ENCODE peak calls at places on chromosomes 6 and 20, in six cellular contexts. L is neural crest cell, B is lower lobe of right lung, P is SK-N-SH, X is cardiac fibroblast, Z is GM06990. D is an unnamed sample.

GRCh38 chr6:81774542-81774941 is 22.1 kb upstream of the TENT5A start:
- DNase-seq in L (no peak), B (no peak), P (no peak), X (no peak), Z (no peak), D (no peak)

GRCh38 chr6:30213999-30214982 is 1.1 kb upstream of the TRIM26 start:
- DNase-seq in L (peak; percentile 52), B (peak; percentile 93), P (peak; percentile 84), X (peak; percentile 82), Z (peak; percentile 89), D (peak; percentile 79)

GRCh38 chr20:52747736-52748135 is 224.4 kb upstream of the TSHZ2 start:
- DNase-seq in L (no peak), B (no peak), P (peak; percentile 30), X (peak; percentile 37), Z (no peak), D (no peak)

GRCh38 chr6:1670711-1671462 is 61.2 kb downstream of the FOXC1 start:
- DNase-seq in L (peak; percentile 3), B (no peak), P (no peak), X (no peak), Z (no peak), D (no peak)

GRCh38 chr6:33823806-33824205 is 20.0 kb upstream of the MLN start:
- DNase-seq in L (no peak), B (peak; percentile 30), P (no peak), X (no peak), Z (no peak), D (no peak)

GRCh38 chr6:29651413-29652197 is 5.3 kb upstream of the MOG start:
- DNase-seq in L (no peak), B (no peak), P (peak; percentile 54), X (peak; percentile 52), Z (no peak), D (no peak)

GRCh38 chr6:21186479-21187055 is 407.0 kb upstream of the SOX4 start:
- DNase-seq in L (no peak), B (no peak), P (no peak), X (no peak), Z (no peak), D (no peak)

GRCh38 chr6:94254689-94255088 is 835.3 kb upstream of the EPHA7 start:
- DNase-seq in L (no peak), B (no peak), P (no peak), X (peak; percentile 0), Z (no peak), D (no peak)

GRCh38 chr6:39791850-39792500 is at the start of gene DAAM2:
- DNase-seq in L (peak; percentile 47), B (peak; percentile 72), P (peak; percentile 81), X (peak; percentile 75), Z (no peak), D (no peak)

GRCh38 chr6:68343901-68344300 is 291.2 kb upstream of the ADGRB3 start:
- DNase-seq in L (peak; percentile 22), B (no peak), P (peak; percentile 5), X (peak; percentile 31), Z (no peak), D (no peak)

GRCh38 chr6:158707120-158707519 is 57.3 kb downstream of the SYTL3 start:
- DNase-seq in L (no peak), B (peak; percentile 70), P (no peak), X (peak; percentile 55), Z (no peak), D (no peak)

GRCh38 chr6:106069478-106069877 is 16.7 kb upstream of the PRDM1 start:
- DNase-seq in L (no peak), B (no peak), P (peak; percentile 36), X (peak; percentile 84), Z (no peak), D (no peak)

GRCh38 chr6:111590209-111590955 is 15.3 kb downstream of the TRAF3IP2 start:
- DNase-seq in L (no peak), B (no peak), P (no peak), X (peak; percentile 35), Z (no peak), D (no peak)

GRCh38 chr20:64193058-64193457 is 28.8 kb downstream of the MYT1 start:
- DNase-seq in L (no peak), B (no peak), P (no peak), X (no peak), Z (no peak), D (peak; percentile 10)

GRCh38 chr6:158517581-158517980 is 42.3 kb upstream of the TMEM181 start:
- DNase-seq in L (no peak), B (no peak), P (no peak), X (no peak), Z (peak; percentile 67), D (no peak)

GRCh38 chr6:107075951-107076381 is 39.3 kb downstream of the BEND3 start:
- DNase-seq in L (no peak), B (no peak), P (no peak), X (peak; percentile 59), Z (no peak), D (no peak)

GRCh38 chr6:107361568-107362270 is 97.6 kb downstream of the PDSS2 start:
- DNase-seq in L (no peak), B (no peak), P (no peak), X (peak; percentile 61), Z (no peak), D (no peak)

GRCh38 chr20:62774762-62775161 is 21.5 kb upstream of the MRGBP start:
- DNase-seq in L (no peak), B (no peak), P (no peak), X (no peak), Z (no peak), D (peak; percentile 66)

GRCh38 chr20:35307666-35308653 is 15.7 kb upstream of the FAM83C start:
- DNase-seq in L (no peak), B (no peak), P (no peak), X (peak; percentile 82), Z (no peak), D (no peak)

GRCh38 chr20:22333885-22334545 is 250.4 kb downstream of the FOXA2 start:
- DNase-seq in L (peak; percentile 63), B (peak; percentile 54), P (peak; percentile 65), X (peak; percentile 72), Z (no peak), D (peak; percentile 50)

GRCh38 chr6:118263929-118264486 is 284.1 kb upstream of the PLN start:
- DNase-seq in L (peak; percentile 32), B (no peak), P (peak; percentile 30), X (peak; percentile 51), Z (no peak), D (no peak)

GRCh38 chr20:34262488-34263288 is 21.5 kb downstream of the ASIP start:
- DNase-seq in L (no peak), B (no peak), P (no peak), X (peak; percentile 74), Z (no peak), D (peak; percentile 70)

GRCh38 chr6:21808045-21808470 is 214.5 kb downstream of the SOX4 start:
- DNase-seq in L (no peak), B (no peak), P (no peak), X (peak; percentile 64), Z (no peak), D (no peak)

GRCh38 chr6:166575190-166575589 is 11.3 kb downstream of the RAMACL start:
- DNase-seq in L (no peak), B (no peak), P (no peak), X (peak; percentile 58), Z (no peak), D (no peak)

GRCh38 chr20:36737183-36737499 is 8.7 kb downstream of the NDRG3 start:
- DNase-seq in L (no peak), B (no peak), P (no peak), X (no peak), Z (no peak), D (no peak)

GRCh38 chr6:33878541-33878940 is 74.7 kb upstream of the MLN start:
- DNase-seq in L (no peak), B (no peak), P (no peak), X (no peak), Z (no peak), D (no peak)

GRCh38 chr6:145025488-145025887 is 709.8 kb downstream of the EPM2A start:
- DNase-seq in L (no peak), B (no peak), P (no peak), X (no peak), Z (no peak), D (no peak)

GRCh38 chr6:159654483-159655098 is 38.5 kb downstream of the SOD2 start:
- DNase-seq in L (no peak), B (no peak), P (peak; percentile 41), X (peak; percentile 80), Z (peak; percentile 22), D (no peak)

GRCh38 chr6:156154896-156155295 is 622.3 kb upstream of the ARID1B start:
- DNase-seq in L (no peak), B (no peak), P (no peak), X (no peak), Z (no peak), D (no peak)

GRCh38 chr6:11242709-11243108 is 10.2 kb upstream of the NEDD9 start:
- DNase-seq in L (no peak), B (no peak), P (no peak), X (no peak), Z (no peak), D (no peak)

GRCh38 chr6:65113581-65113980 is 593.4 kb downstream of the EYS start:
- DNase-seq in L (no peak), B (no peak), P (no peak), X (peak; percentile 27), Z (no peak), D (no peak)

GRCh38 chr6:110654096-110654820 is 161.0 kb downstream of the CDK19 start:
- DNase-seq in L (no peak), B (no peak), P (no peak), X (no peak), Z (no peak), D (no peak)

GRCh38 chr20:20593447-20594170 is 118.8 kb downstream of the RALGAPA2 start:
- DNase-seq in L (peak; percentile 42), B (peak; percentile 47), P (peak; percentile 49), X (peak; percentile 56), Z (peak; percentile 13), D (no peak)

GRCh38 chr20:20594171-20594530 is 118.3 kb downstream of the RALGAPA2 start:
- DNase-seq in L (no peak), B (no peak), P (peak; percentile 15), X (peak; percentile 53), Z (no peak), D (no peak)
- TF ChIP-seq CTCF in L (peak; percentile 37), B (no peak), P (peak; percentile 48), X (peak; percentile 31), Z (no peak), D (peak; percentile 39)

GRCh38 chr6:131581523-131581922 is 8.5 kb downstream of the ARG1 start:
- DNase-seq in L (no peak), B (no peak), P (no peak), X (no peak), Z (no peak), D (no peak)
- TF ChIP-seq CTCF in L (no peak), B (no peak), P (no peak), X (no peak), Z (no peak), D (no peak)

GRCh38 chr6:79157961-79158644 is 76.4 kb downstream of the HMGN3 start:
- DNase-seq in L (no peak), B (no peak), P (no peak), X (no peak), Z (no peak), D (no peak)
- TF ChIP-seq CTCF in L (no peak), B (no peak), P (no peak), X (no peak), Z (no peak), D (no peak)

DNA sequence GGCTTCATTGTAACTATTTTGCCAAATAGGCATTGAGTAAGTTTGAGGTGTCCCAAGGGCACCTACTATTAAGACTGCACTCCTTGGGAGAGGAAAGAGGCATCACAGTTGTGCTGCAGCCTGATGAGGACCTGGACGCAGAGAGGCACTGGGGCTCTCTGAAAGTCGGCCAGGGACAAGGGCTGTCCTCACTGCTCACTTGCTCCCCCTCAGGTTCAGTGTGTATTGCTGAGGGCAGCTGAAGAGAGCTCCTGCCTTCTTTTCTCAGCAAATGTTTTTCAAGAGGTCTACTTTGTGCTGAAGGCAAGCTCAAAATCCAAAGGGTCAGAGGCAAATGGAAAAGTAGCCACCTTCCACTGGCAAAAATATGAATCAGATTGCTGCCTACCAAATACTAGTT is 331.8 kb downstream of the RIMS1 start:
- DNase-seq in L (peak; percentile 41), B (no peak), P (peak; percentile 55), X (peak; percentile 34), Z (no peak), D (no peak)
- TF ChIP-seq CTCF in L (peak; percentile 66), B (peak; percentile 8), P (peak; percentile 54), X (peak; percentile 71), Z (peak; percentile 54), D (no peak)

D was measured in CD14-positive monocyte.